ENCODE peak calls at places on chromosomes 7 and 10, in nine cellular contexts. M, O, U, X, J, F, H, W and S are unnamed samples.

GRCh38 chr10:49213211-49213610 is 25.0 kb upstream of the TMEM273 start:
- DNase-seq in H (no peak), W (no peak), F (no peak), M (no peak), X (no peak), O (no peak), U (no peak), J (no peak), S (no peak)

GRCh38 chr10:110843031-110843430 is 28.7 kb upstream of the PDCD4 start:
- DNase-seq in J (no peak), O (no peak), F (no peak), W (no peak), X (no peak), M (no peak), U (no peak), H (no peak), S (no peak)

GRCh38 chr10:132294561-132295320 is 13.0 kb downstream of the STK32C start:
- DNase-seq in J (peak; percentile 90), H (no peak), O (peak; percentile 49), F (no peak), M (peak; percentile 32), W (no peak), X (no peak), U (no peak), S (no peak)

GRCh38 chr7:120709931-120710330 is 148.0 kb downstream of the TSPAN12 start:
- DNase-seq in F (no peak), U (no peak), W (no peak), H (no peak), X (no peak), O (no peak), M (no peak), J (no peak), S (no peak)

GRCh38 chr10:117373848-117374505 is 1.3 kb downstream of the PDZD8 start:
- DNase-seq in U (peak; percentile 58), W (peak; percentile 43), M (peak; percentile 78), F (peak; percentile 16), H (peak; percentile 57), X (no peak), O (peak; percentile 88), J (peak; percentile 67), S (peak; percentile 26)

GRCh38 chr10:3948843-3949242 is 163.8 kb upstream of the KLF6 start:
- DNase-seq in M (no peak), F (no peak), X (no peak), W (peak; percentile 16), J (no peak), O (no peak), U (peak; percentile 20), H (peak; percentile 33), S (peak; percentile 53)

GRCh38 chr10:2933924-2934323 is 133.4 kb upstream of the PFKP start:
- DNase-seq in W (no peak), U (no peak), X (no peak), O (no peak), J (peak; percentile 40), H (no peak), F (no peak), M (no peak), S (no peak)

GRCh38 chr10:492896-493295 is 196.6 kb downstream of the DIP2C start:
- DNase-seq in H (no peak), F (no peak), W (no peak), M (no peak), J (no peak), X (no peak), U (no peak), O (peak; percentile 32), S (no peak)

GRCh38 chr7:64997927-64998391 is 7.1 kb upstream of the ZNF117 start:
- DNase-seq in H (peak; percentile 80), F (peak; percentile 19), U (peak; percentile 41), J (no peak), W (no peak), M (no peak), X (no peak), O (no peak), S (peak; percentile 39)

GRCh38 chr7:28586736-28587135 is 174.4 kb downstream of the CREB5 start:
- DNase-seq in W (no peak), U (no peak), H (peak; percentile 85), M (no peak), J (no peak), X (no peak), O (no peak), F (no peak), S (no peak)

GRCh38 chr10:101901340-101901739 is 57.7 kb upstream of the KCNIP2 start:
- DNase-seq in F (no peak), O (peak; percentile 85), X (no peak), W (no peak), J (peak; percentile 71), M (no peak), H (no peak), U (no peak), S (no peak)

GRCh38 chr10:12806228-12807095 is 195.1 kb downstream of the CCDC3 start:
- DNase-seq in W (no peak), F (no peak), O (no peak), J (no peak), X (no peak), H (no peak), M (no peak), U (no peak), S (peak; percentile 61)

GRCh38 chr7:128434413-128435310 is 21.0 kb upstream of the HILPDA start:
- DNase-seq in H (no peak), U (no peak), M (no peak), J (no peak), X (no peak), F (no peak), O (no peak), W (peak; percentile 91), S (no peak)

GRCh38 chr7:33262476-33262875 is 133.1 kb downstream of the BBS9 start:
- DNase-seq in J (no peak), H (peak; percentile 1), M (no peak), O (no peak), U (peak; percentile 10), X (no peak), W (no peak), F (no peak), S (no peak)

GRCh38 chr10:97279121-97279815 is 13.2 kb downstream of the ARHGAP19 start:
- DNase-seq in M (no peak), O (no peak), W (peak; percentile 81), X (no peak), J (no peak), H (peak; percentile 15), U (peak; percentile 23), F (no peak), S (no peak)

GRCh38 chr10:77873558-77874380 is 52.8 kb downstream of the DLG5 start:
- DNase-seq in U (peak; percentile 90), W (peak; percentile 25), M (no peak), J (no peak), F (no peak), H (peak; percentile 91), X (no peak), O (peak; percentile 88), S (peak; percentile 87)
- H3K27ac ChIP-seq in U (peak overlapping the region; percentile 74), W (peak overlapping the region; percentile 40), M (peak overlapping the region; percentile 13), J (no peak overlapping the region), F (no peak overlapping the region), H (peak overlapping the region; percentile 78), X (peak overlapping the region; percentile 21), O (peak overlapping the region; percentile 61), S (peak overlapping the region; percentile 75)

DNA sequence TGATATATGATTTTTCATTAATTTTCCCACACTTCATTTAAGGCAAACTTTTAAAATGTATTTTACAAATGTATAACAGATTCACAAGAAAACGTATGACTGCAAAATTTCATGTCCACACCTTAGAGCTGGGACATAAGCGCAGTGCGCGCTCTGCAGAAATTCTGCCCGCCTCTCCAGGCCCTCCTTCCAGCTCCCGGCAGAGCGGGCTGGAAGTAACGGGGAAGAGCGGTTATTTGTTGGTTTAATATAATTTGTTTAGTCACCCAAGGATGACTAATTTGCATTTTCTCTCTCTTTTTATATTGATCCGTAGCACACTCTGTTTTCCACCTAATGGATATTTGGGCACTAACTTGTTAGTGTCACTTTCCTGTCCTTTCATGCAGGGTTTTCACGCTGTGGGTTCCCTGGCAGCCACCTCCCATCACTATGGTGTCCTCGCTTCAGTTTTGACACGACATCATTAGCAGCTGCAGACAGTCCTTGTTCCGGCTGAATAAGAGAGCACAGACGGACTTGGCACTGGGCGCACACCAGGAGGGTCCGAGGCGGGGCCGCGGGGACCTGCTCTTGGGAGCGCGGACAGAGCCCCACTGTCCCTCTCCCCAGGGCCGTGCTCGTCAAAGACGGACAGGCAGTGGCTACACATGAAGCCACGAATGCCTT is 129.2 kb upstream of the SEC61G start:
- DNase-seq in F (no peak), H (no peak), O (no peak), X (no peak), M (no peak), U (peak; percentile 43), J (peak; percentile 69), W (no peak), S (peak; percentile 37)
- H3K4me3 ChIP-seq in F (peak overlapping the region; percentile 35), H (peak overlapping the region; percentile 28), O (peak overlapping the region; percentile 9), X (peak overlapping the region; percentile 40), M (peak overlapping the region; percentile 24), U (no peak overlapping the region), J (peak overlapping the region; percentile 71), W (peak overlapping the region; percentile 21), S (peak overlapping the region; percentile 13)

GRCh38 chr10:72331575-72332422 is 22.9 kb downstream of the DNAJB12 start:
- DNase-seq in O (peak; percentile 99), W (peak; percentile 64), U (peak; percentile 97), X (peak; percentile 43), H (peak; percentile 98), F (peak; percentile 87), M (peak; percentile 96), J (peak; percentile 99), S (peak; percentile 97)
- H3K27ac ChIP-seq in O (peak overlapping the region; percentile 97), W (peak overlapping the region; percentile 58), U (peak overlapping the region; percentile 97), X (peak overlapping the region; percentile 50), H (peak overlapping the region; percentile 98), F (peak overlapping the region; percentile 93), M (peak overlapping the region; percentile 94), J (peak overlapping the region; percentile 88), S (peak overlapping the region; percentile 98)

DNA sequence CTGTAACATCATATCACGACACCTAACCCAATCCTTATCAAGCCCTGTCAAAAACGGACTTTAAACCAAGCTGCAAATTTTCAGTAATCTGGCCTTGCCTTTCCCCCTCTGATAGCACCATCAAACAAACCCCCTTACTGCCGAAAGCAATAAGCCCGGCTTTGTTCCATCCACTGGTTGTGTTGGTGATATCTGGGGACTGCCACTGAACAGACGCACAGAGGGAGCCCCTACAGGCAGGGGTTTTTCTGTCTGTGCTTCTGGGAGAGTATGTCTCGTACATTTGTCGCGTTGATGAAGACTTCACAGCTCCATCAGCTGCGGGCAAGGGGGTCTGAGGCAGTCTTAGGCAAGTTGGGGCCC is 550 bp upstream of the PLAU start:
- DNase-seq in F (no peak), M (no peak), U (no peak), H (peak; percentile 61), X (no peak), O (no peak), W (peak; percentile 48), J (no peak), S (no peak)
- H3K4me3 ChIP-seq in F (peak overlapping the region; percentile 93), M (peak overlapping the region; percentile 71), U (no peak overlapping the region), H (peak overlapping the region; percentile 71), X (peak overlapping the region; percentile 75), O (peak overlapping the region; percentile 60), W (peak overlapping the region; percentile 60), J (peak overlapping the region; percentile 85), S (peak overlapping the region; percentile 54)